ENCODE peak calls at places on chromosomes 13 and 19, in ten cellular contexts. One of them, this sample, is unnamed.
A peak's percentile ranks its signal among the peaks of the same experiment; 100 is the strongest.

GRCh38 chr19:15330801-15331418 is 1.4 kb downstream of the BRD4 start:
- DNase-seq in A549: peak; percentile 41
- DNase-seq in NB4: peak; percentile 50
- DNase-seq in heart left ventricle: no peak
- DNase-seq in stomach: no peak
- DNase-seq in spleen: no peak
- DNase-seq in lower leg skin: no peak
- DNase-seq in H1: no peak
- DNase-seq in suprapubic skin: no peak
- DNase-seq in testis: peak; percentile 37
- DNase-seq in this sample: peak; percentile 89

GRCh38 chr13:29999492-30000372 is 149.3 kb upstream of the UBL3 start:
- DNase-seq in NB4: no peak
- DNase-seq in A549: no peak
- DNase-seq in spleen: no peak
- DNase-seq in heart left ventricle: no peak
- DNase-seq in suprapubic skin: no peak
- DNase-seq in testis: no peak
- DNase-seq in stomach: no peak
- DNase-seq in H1: no peak
- DNase-seq in lower leg skin: no peak
- DNase-seq in this sample: no peak

GRCh38 chr19:51524661-51525264 is 6.7 kb downstream of the SIGLEC6 start:
- DNase-seq in suprapubic skin: no peak
- DNase-seq in NB4: no peak
- DNase-seq in spleen: peak; percentile 34
- DNase-seq in heart left ventricle: no peak
- DNase-seq in H1: no peak
- DNase-seq in testis: no peak
- DNase-seq in stomach: no peak
- DNase-seq in A549: no peak
- DNase-seq in lower leg skin: no peak
- DNase-seq in this sample: no peak

GRCh38 chr13:50357586-50358118 is 342.4 kb downstream of the KCNRG start:
- DNase-seq in H1: no peak
- DNase-seq in heart left ventricle: peak; percentile 39
- DNase-seq in stomach: peak; percentile 58
- DNase-seq in spleen: no peak
- DNase-seq in lower leg skin: no peak
- DNase-seq in testis: peak; percentile 41
- DNase-seq in A549: no peak
- DNase-seq in suprapubic skin: no peak
- DNase-seq in NB4: no peak
- DNase-seq in this sample: peak; percentile 93

GRCh38 chr19:11577451-11578341 is at the start of gene ACP5:
- DNase-seq in stomach: no peak
- DNase-seq in spleen: peak; percentile 80
- DNase-seq in lower leg skin: no peak
- DNase-seq in heart left ventricle: no peak
- DNase-seq in suprapubic skin: no peak
- DNase-seq in NB4: no peak
- DNase-seq in H1: no peak
- DNase-seq in A549: no peak
- DNase-seq in testis: no peak
- DNase-seq in this sample: no peak

GRCh38 chr13:32309312-32309711 is 5.9 kb downstream of the ZAR1L start:
- DNase-seq in spleen: no peak
- DNase-seq in A549: no peak
- DNase-seq in suprapubic skin: no peak
- DNase-seq in heart left ventricle: no peak
- DNase-seq in lower leg skin: no peak
- DNase-seq in H1: no peak
- DNase-seq in testis: no peak
- DNase-seq in stomach: no peak
- DNase-seq in NB4: peak; percentile 82
- DNase-seq in this sample: peak; percentile 7

GRCh38 chr13:111957913-111958450 is 109.0 kb upstream of the SOX1 start:
- DNase-seq in testis: no peak
- DNase-seq in lower leg skin: peak; percentile 75
- DNase-seq in NB4: no peak
- DNase-seq in A549: no peak
- DNase-seq in heart left ventricle: no peak
- DNase-seq in suprapubic skin: no peak
- DNase-seq in spleen: peak; percentile 14
- DNase-seq in stomach: peak; percentile 20
- DNase-seq in H1: no peak
- DNase-seq in this sample: no peak

GRCh38 chr13:112588490-112589297 is 741 bp upstream of the TUBGCP3 start:
- DNase-seq in lower leg skin: no peak
- DNase-seq in heart left ventricle: no peak
- DNase-seq in stomach: no peak
- DNase-seq in testis: no peak
- DNase-seq in suprapubic skin: no peak
- DNase-seq in NB4: peak; percentile 59
- DNase-seq in A549: no peak
- DNase-seq in H1: no peak
- DNase-seq in spleen: no peak
- DNase-seq in this sample: no peak

GRCh38 chr19:45161715-45162463 is 1.1 kb upstream of the NKPD1 start:
- DNase-seq in spleen: no peak
- DNase-seq in stomach: peak; percentile 56
- DNase-seq in H1: no peak
- DNase-seq in A549: no peak
- DNase-seq in heart left ventricle: no peak
- DNase-seq in NB4: no peak
- DNase-seq in suprapubic skin: no peak
- DNase-seq in lower leg skin: no peak
- DNase-seq in testis: peak; percentile 42
- DNase-seq in this sample: peak; percentile 28

GRCh38 chr19:5141278-5141925 is 172.5 kb downstream of the KDM4B start:
- DNase-seq in suprapubic skin: no peak
- DNase-seq in spleen: peak; percentile 69
- DNase-seq in heart left ventricle: no peak
- DNase-seq in A549: no peak
- DNase-seq in H1: no peak
- DNase-seq in stomach: no peak
- DNase-seq in NB4: no peak
- DNase-seq in testis: no peak
- DNase-seq in lower leg skin: no peak
- DNase-seq in this sample: peak; percentile 45

GRCh38 chr19:35284153-35285140 is 2.1 kb downstream of the HAMP start:
- DNase-seq in A549: no peak
- DNase-seq in testis: no peak
- DNase-seq in stomach: no peak
- DNase-seq in suprapubic skin: no peak
- DNase-seq in lower leg skin: peak; percentile 82
- DNase-seq in NB4: no peak
- DNase-seq in heart left ventricle: no peak
- DNase-seq in H1: no peak
- DNase-seq in spleen: no peak
- DNase-seq in this sample: no peak

GRCh38 chr19:5472303-5472702 is 17.1 kb downstream of the ZNRF4 start:
- DNase-seq in stomach: no peak
- DNase-seq in lower leg skin: no peak
- DNase-seq in A549: no peak
- DNase-seq in testis: no peak
- DNase-seq in NB4: no peak
- DNase-seq in heart left ventricle: no peak
- DNase-seq in suprapubic skin: no peak
- DNase-seq in spleen: no peak
- DNase-seq in H1: no peak
- DNase-seq in this sample: no peak

GRCh38 chr19:42078058-42078457 is 2.1 kb downstream of the ZNF574 start:
- DNase-seq in A549: no peak
- DNase-seq in stomach: no peak
- DNase-seq in spleen: no peak
- DNase-seq in suprapubic skin: no peak
- DNase-seq in lower leg skin: no peak
- DNase-seq in NB4: no peak
- DNase-seq in heart left ventricle: no peak
- DNase-seq in H1: no peak
- DNase-seq in testis: no peak
- DNase-seq in this sample: no peak

GRCh38 chr13:80376554-80376953 is 35.6 kb upstream of the SPRY2 start:
- DNase-seq in A549: no peak
- DNase-seq in spleen: no peak
- DNase-seq in H1: no peak
- DNase-seq in NB4: no peak
- DNase-seq in stomach: no peak
- DNase-seq in lower leg skin: no peak
- DNase-seq in testis: no peak
- DNase-seq in suprapubic skin: no peak
- DNase-seq in heart left ventricle: no peak
- DNase-seq in this sample: no peak

GRCh38 chr13:67228909-67229308 is 1.2 kb downstream of the PCDH9 start:
- DNase-seq in heart left ventricle: no peak
- DNase-seq in testis: no peak
- DNase-seq in H1: no peak
- DNase-seq in stomach: no peak
- DNase-seq in NB4: no peak
- DNase-seq in suprapubic skin: no peak
- DNase-seq in spleen: no peak
- DNase-seq in A549: no peak
- DNase-seq in lower leg skin: no peak
- DNase-seq in this sample: peak; percentile 32

GRCh38 chr19:21505459-21506393 is at the start of gene ZNF429:
- DNase-seq in A549: peak; percentile 4
- DNase-seq in lower leg skin: peak; percentile 98
- DNase-seq in suprapubic skin: peak; percentile 96
- DNase-seq in H1: peak; percentile 85
- DNase-seq in stomach: peak; percentile 92
- DNase-seq in spleen: peak; percentile 96
- DNase-seq in heart left ventricle: peak; percentile 93
- DNase-seq in NB4: peak; percentile 95
- DNase-seq in testis: peak; percentile 98
- DNase-seq in this sample: peak; percentile 92
- TF ChIP-seq POLR2A in A549: no peak
- TF ChIP-seq POLR2A in lower leg skin: no peak
- TF ChIP-seq POLR2A in suprapubic skin: no peak
- TF ChIP-seq POLR2A in H1: peak; percentile 63
- TF ChIP-seq POLR2A in stomach: no peak
- TF ChIP-seq POLR2A in spleen: peak; percentile 22
- TF ChIP-seq POLR2A in heart left ventricle: peak; percentile 63
- TF ChIP-seq POLR2A in NB4: peak; percentile 82
- TF ChIP-seq POLR2A in testis: peak; percentile 32
- TF ChIP-seq POLR2A in this sample: peak; percentile 74

GRCh38 chr13:76882431-76882830 is 3.8 kb downstream of the KCTD12 start:
- DNase-seq in NB4: peak; percentile 73
- DNase-seq in suprapubic skin: peak; percentile 72
- DNase-seq in stomach: no peak
- DNase-seq in testis: no peak
- DNase-seq in lower leg skin: peak; percentile 88
- DNase-seq in spleen: no peak
- DNase-seq in A549: no peak
- DNase-seq in heart left ventricle: no peak
- DNase-seq in H1: no peak
- DNase-seq in this sample: no peak
- H3K4me3 ChIP-seq in NB4: no peak overlapping the region
- H3K4me3 ChIP-seq in suprapubic skin: peak overlapping the region; percentile 94
- H3K4me3 ChIP-seq in stomach: peak overlapping the region; percentile 82
- H3K4me3 ChIP-seq in testis: peak overlapping the region; percentile 87
- H3K4me3 ChIP-seq in lower leg skin: no peak overlapping the region
- H3K4me3 ChIP-seq in spleen: no peak overlapping the region
- H3K4me3 ChIP-seq in A549: no peak overlapping the region
- H3K4me3 ChIP-seq in heart left ventricle: peak overlapping the region; percentile 81
- H3K4me3 ChIP-seq in H1: no peak overlapping the region
- H3K4me3 ChIP-seq in this sample: no peak overlapping the region

DNA sequence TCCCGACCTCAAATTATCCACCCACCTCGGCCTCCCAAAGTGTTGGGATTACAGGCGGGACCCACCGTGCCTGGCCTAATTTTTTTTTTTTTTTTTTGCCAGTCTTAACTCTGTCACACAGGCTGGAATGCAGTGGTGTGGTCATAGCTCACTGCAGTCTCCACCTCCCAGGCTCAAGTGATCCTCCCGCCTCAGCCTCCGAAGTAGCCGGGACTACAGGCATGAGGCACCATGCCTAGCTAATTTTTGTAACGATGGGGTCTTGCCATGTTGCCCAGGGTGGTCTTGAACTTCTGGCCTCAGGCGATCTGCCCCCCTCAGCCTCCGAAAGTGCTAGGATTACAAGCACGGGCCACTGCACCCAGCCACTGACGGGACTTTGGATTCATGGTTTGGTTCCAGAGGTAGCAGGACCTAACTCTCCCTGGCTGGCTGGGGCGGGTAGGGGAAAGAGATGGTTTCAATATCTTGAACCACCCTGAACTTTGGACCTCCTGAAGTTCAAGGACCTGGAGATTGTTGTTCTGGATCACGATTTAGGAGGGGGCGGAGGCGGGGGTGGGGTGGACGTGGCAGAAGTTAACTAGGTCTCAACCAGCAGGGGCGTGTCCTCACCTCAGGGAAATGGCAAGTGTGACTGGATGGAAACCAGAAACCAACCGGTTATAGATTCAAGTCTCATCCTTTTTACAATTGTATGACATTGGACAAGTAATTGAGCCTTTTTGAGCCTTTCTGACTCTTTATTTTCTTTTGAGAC is 40.8 kb downstream of the IER2 start:
- DNase-seq in spleen: no peak
- DNase-seq in stomach: peak; percentile 69
- DNase-seq in NB4: no peak
- DNase-seq in suprapubic skin: no peak
- DNase-seq in heart left ventricle: no peak
- DNase-seq in lower leg skin: no peak
- DNase-seq in H1: no peak
- DNase-seq in testis: no peak
- DNase-seq in A549: no peak
- DNase-seq in this sample: no peak
- TF ChIP-seq POLR2A in spleen: no peak
- TF ChIP-seq POLR2A in stomach: no peak
- TF ChIP-seq POLR2A in NB4: no peak
- TF ChIP-seq POLR2A in suprapubic skin: no peak
- TF ChIP-seq POLR2A in heart left ventricle: no peak
- TF ChIP-seq POLR2A in lower leg skin: no peak
- TF ChIP-seq POLR2A in H1: no peak
- TF ChIP-seq POLR2A in testis: no peak
- TF ChIP-seq POLR2A in A549: no peak
- TF ChIP-seq POLR2A in this sample: no peak

DNA sequence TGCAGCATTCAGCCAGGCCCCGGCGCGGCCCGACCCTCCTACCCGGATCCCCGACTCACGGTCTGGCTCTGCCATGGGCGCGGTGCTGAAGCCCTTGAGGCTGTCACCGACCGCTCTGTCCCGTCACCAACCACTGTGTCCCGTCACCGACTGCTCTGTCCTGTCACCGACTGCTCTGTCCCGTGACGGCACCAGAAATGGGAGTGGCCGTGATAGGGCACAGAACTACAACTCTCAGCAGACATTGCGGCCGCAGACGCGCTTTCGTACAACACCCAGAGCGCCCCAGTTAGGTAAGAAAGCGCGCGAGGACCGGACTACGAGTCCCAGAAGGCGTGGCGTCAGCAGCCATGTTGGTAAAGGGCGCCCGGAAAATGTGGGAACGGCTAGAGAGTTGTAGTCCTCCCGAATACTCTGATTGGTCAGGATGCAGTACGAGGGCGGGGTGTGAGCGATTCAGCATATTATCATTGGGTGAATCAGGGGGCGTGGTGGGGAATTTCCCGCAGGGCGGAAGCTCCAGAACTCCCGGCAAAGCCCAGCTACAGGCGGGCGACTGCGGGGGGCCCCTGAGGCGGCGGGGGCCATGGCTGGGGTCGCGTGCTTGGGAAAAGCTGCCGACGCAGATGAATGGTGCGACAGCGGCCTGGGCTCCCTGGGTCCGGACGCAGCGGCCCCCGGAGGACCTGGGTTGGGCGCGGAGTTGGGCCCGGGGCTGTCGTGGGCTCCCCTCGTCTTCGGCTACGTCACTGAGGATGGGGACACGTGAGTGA is at the start of the genes NFKBIB and SIRT2:
- DNase-seq in suprapubic skin: peak; percentile 100
- DNase-seq in stomach: peak; percentile 100
- DNase-seq in spleen: peak; percentile 100
- DNase-seq in A549: peak; percentile 100
- DNase-seq in lower leg skin: peak; percentile 100
- DNase-seq in NB4: peak; percentile 98
- DNase-seq in H1: peak; percentile 98
- DNase-seq in testis: peak; percentile 100
- DNase-seq in heart left ventricle: peak; percentile 100
- DNase-seq in this sample: peak; percentile 99
- H3K4me3 ChIP-seq in suprapubic skin: peak within 1 kb of the TSS; percentile 94
- H3K4me3 ChIP-seq in stomach: peak within 1 kb of the TSS; percentile 74
- H3K4me3 ChIP-seq in spleen: peak within 1 kb of the TSS; percentile 94
- H3K4me3 ChIP-seq in A549: peak within 1 kb of the TSS; percentile 56
- H3K4me3 ChIP-seq in lower leg skin: peak within 1 kb of the TSS; percentile 62
- H3K4me3 ChIP-seq in NB4: peak within 1 kb of the TSS; percentile 92
- H3K4me3 ChIP-seq in H1: peak within 1 kb of the TSS; percentile 90
- H3K4me3 ChIP-seq in testis: peak within 1 kb of the TSS; percentile 84
- H3K4me3 ChIP-seq in heart left ventricle: peak within 1 kb of the TSS; percentile 86
- H3K4me3 ChIP-seq in this sample: peak within 1 kb of the TSS; percentile 66